ENCODE peak calls at places on chromosomes 7 and 10, in six cellular contexts. M is CD4-positive, CD25-positive, alpha-beta regulatory T cell; R is small intestine; C is heart right ventricle; A is cardiac muscle cell; P is aorta. K is an unnamed sample. For H3K4me1, the result is how much of the 10 kb centered on the place peaks cover.

GRCh38 chr10:28947209-28947608 is 269.9 kb downstream of the BAMBI start:
- DNase-seq in A (no peak), P (no peak), R (no peak), M (no peak), C (no peak), K (no peak)

GRCh38 chr7:50659329-50659965 is 94.2 kb upstream of the DDC start:
- DNase-seq in R (no peak), A (no peak), M (no peak), C (no peak), P (peak), K (no peak)

GRCh38 chr10:3652886-3653285 is 132.1 kb downstream of the KLF6 start:
- DNase-seq in C (no peak), A (no peak), R (no peak), P (no peak), M (no peak), K (no peak)

GRCh38 chr7:54260868-54261475 is 281.2 kb upstream of the VSTM2A start:
- DNase-seq in P (no peak), M (no peak), A (no peak), R (no peak), C (no peak), K (no peak)

GRCh38 chr10:98748298-98748697 is 301.6 kb upstream of the HPS1 start:
- DNase-seq in R (peak), M (no peak), P (no peak), A (peak), C (no peak), K (no peak)

GRCh38 chr10:1130995-1131790 is 75.0 kb downstream of the WDR37 start:
- DNase-seq in P (no peak), M (no peak), C (no peak), R (no peak), A (no peak), K (no peak)

GRCh38 chr10:60376953-60377352 is 12.7 kb downstream of the ANK3 start:
- DNase-seq in A (no peak), P (no peak), R (no peak), M (no peak), C (no peak), K (no peak)

GRCh38 chr7:885261-885892 is 9.0 kb downstream of the GET4 start:
- DNase-seq in R (no peak), C (no peak), A (no peak), M (no peak), P (peak), K (no peak)

GRCh38 chr10:78170026-78170475 is 136.4 kb downstream of the RPS24 start:
- DNase-seq in R (no peak), A (no peak), C (no peak), M (no peak), P (no peak), K (no peak)

GRCh38 chr7:157840913-157841756 is 504.3 kb downstream of the DNAJB6 start:
- DNase-seq in A (peak), R (no peak), P (peak), C (no peak), M (no peak), K (no peak)

GRCh38 chr7:117251687-117252086 is 71.2 kb downstream of the WNT2 start:
- DNase-seq in C (no peak), A (no peak), P (no peak), M (no peak), R (no peak), K (no peak)

GRCh38 chr7:47302560-47302959 is 279.4 kb downstream of the TNS3 start:
- DNase-seq in P (no peak), C (no peak), M (no peak), A (no peak), R (no peak), K (no peak)

DNA sequence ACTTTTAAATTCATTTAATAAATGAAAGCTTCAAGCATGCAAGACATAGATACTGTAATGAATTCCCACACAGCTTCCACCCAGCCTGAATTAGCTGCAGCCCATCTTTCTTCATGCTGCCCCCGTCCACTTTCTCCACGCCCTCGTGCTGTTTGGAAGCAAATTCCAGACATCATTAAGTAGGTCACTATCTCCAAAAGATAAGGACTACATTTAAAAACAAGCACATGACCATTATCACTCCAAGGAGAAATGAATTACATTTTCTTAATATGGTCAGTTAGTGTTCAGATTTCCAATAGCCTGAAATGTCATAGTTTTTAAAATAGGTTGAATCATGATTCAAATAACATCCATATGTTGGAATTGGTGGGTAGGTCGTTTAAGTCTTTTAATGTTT is 24.3 kb downstream of the LMTK2 start:
- DNase-seq in P (no peak), C (no peak), M (no peak), A (no peak), R (no peak), K (no peak)
- H3K4me1 ChIP-seq in P (under half), C (under half), M (under half), A (under half), R (under half), K (under half)

DNA sequence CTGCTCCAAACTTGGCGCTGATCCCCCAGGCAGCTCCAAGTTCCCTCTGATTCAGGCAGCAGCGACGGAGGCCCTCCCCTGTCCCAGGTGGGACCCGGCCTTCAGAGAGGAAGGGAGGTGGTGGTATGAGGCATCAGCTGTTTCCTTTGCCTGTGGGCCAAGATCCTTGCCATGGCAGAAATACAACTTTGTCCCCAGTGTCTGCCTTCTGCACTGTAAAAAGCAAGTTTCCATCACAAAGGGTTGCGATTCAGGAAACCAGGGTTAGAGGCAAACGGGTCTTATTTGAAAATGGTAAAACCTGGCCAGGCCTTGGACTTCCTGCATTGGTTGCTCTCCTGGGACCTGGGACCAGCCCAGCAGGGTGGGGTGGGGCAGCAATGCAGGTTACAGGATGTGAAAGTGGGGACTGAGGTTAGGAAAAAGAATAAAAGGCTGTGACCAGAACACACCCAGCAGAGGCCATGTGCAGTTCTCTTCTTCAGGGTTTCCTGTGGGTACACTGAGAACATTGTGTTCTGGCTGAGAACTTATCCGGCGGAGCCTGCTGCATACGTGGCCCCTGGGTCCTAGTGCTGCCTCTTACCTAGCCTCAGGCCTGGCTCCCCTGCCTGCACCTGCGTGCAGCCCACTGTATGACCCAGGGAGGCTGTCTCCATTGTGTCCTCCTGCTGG is 25.1 kb upstream of the DDIT4 start:
- DNase-seq in A (peak), P (peak), C (peak), R (peak), M (peak), K (peak)
- H3K4me1 ChIP-seq in A (under half), P (under half), C (half or more), R (under half), M (half or more), K (half or more)

GRCh38 chr7:130350945-130351663 is 6.5 kb downstream of the CPA5 start:
- DNase-seq in P (no peak), A (peak), C (peak), M (no peak), R (no peak), K (no peak)

GRCh38 chr7:130353196-130353595 is 8.6 kb downstream of the CPA5 start:
- DNase-seq in M (no peak), C (no peak), R (no peak), P (no peak), A (no peak), K (no peak)

GRCh38 chr7:130349911-130350782 is 5.5 kb downstream of the CPA5 start:
- DNase-seq in A (no peak), P (no peak), C (no peak), M (no peak), R (no peak), K (no peak)

GRCh38 chr7:130352335-130353074 is 7.9 kb downstream of the CPA5 start:
- DNase-seq in C (no peak), R (no peak), P (no peak), A (no peak), M (no peak), K (peak)

GRCh38 chr7:130351664-130352015 is 7.0 kb downstream of the CPA5 start:
- DNase-seq in A (no peak), P (no peak), R (no peak), C (no peak), M (no peak), K (no peak)
- H3K4me1 ChIP-seq in A (under half), P (under half), R (under half), C (under half), M (under half), K (under half)

DNA sequence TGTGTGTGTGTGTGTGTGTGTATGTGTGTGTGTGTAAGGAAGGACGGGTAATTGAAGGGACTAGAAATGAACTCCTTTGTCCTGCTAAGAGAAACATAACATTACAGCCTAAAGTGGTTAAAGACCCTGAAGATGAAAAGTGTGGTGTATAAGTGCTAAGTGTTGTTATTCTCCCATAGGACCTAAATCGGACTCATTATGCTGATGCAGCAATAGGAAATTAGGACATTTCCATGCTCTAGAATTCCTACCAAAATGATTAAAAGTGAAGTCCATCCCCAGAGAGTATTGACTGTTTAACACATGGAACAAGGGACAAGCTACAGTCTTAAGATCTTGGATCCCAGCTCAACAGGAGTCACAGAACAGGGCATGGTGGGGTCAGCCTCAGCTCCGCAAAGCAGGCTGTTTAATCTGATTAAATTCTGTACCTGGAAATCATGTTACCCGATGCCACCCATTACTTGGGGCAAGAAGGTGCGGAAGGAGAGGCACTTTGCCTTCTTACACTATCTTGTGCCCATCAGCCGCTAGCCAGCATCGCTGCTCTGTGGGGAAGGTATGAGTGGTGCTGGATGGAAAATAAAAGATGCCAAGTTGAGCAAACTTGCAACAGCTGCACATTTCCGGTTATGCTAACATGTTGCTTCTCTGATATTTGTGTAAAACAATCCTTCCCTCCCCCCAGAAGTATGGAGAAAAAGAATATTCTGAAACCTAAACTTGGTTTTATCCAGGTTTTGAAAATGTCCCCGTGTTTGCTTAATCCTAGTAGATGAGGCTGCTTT is 100.5 kb downstream of the CREB5 start:
- DNase-seq in R (no peak), C (no peak), P (no peak), M (no peak), A (no peak), K (no peak)
- H3K4me1 ChIP-seq in R (under half), C (under half), P (under half), M (under half), A (under half), K (under half)

GRCh38 chr7:101823086-101823485 is 5.7 kb downstream of the CUX1 start:
- DNase-seq in M (no peak), C (no peak), P (no peak), A (no peak), R (no peak), K (peak)
- H3K4me1 ChIP-seq in M (under half), C (under half), P (under half), A (under half), R (under half), K (half or more)

GRCh38 chr10:104582604-104582951 is 58.5 kb upstream of the SORCS3 start:
- DNase-seq in P (no peak), A (no peak), R (no peak), C (no peak), M (no peak), K (no peak)
- H3K4me1 ChIP-seq in P (under half), A (under half), R (under half), C (under half), M (under half), K (under half)